ENCODE peak calls at places on chromosomes 13 and 19, in eight cellular contexts. J, R, K, D, A, P, I and U are unnamed samples.

GRCh38 chr19:33174186-33174585 is 19.9 kb upstream of the LRP3 start:
- DNase-seq in J (no peak), R (no peak), K (no peak), D (no peak), A (no peak), P (no peak), I (no peak), U (no peak)

GRCh38 chr13:48648446-48648845 is 5.3 kb upstream of the CYSLTR2 start:
- DNase-seq in J (no peak), R (no peak), K (no peak), D (no peak), A (no peak), P (no peak), I (no peak), U (no peak)

GRCh38 chr19:45528744-45529453 is 21.6 kb downstream of the VASP start:
- DNase-seq in J (no peak), R (peak), K (no peak), D (peak), A (peak), P (peak), I (peak), U (no peak)

GRCh38 chr13:24050292-24050711 is 110.2 kb upstream of the SPATA13 start:
- DNase-seq in J (no peak), R (peak), K (no peak), D (no peak), A (peak), P (no peak), I (peak), U (peak)

GRCh38 chr19:3538965-3539742 is at the start of gene TEKTIP1:
- DNase-seq in J (no peak), R (peak), K (no peak), D (peak), A (no peak), P (no peak), I (no peak), U (no peak)

GRCh38 chr19:42655748-42656147 is 61.0 kb upstream of the CEACAM8 start:
- DNase-seq in J (no peak), R (no peak), K (no peak), D (no peak), A (no peak), P (no peak), I (no peak), U (no peak)

GRCh38 chr19:644363-644762 is 4.7 kb downstream of the FGF22 start:
- DNase-seq in J (no peak), R (no peak), K (no peak), D (no peak), A (no peak), P (no peak), I (no peak), U (no peak)

GRCh38 chr13:40777166-40777956 is 6.4 kb upstream of the MRPS31 start:
- DNase-seq in J (peak), R (peak), K (no peak), D (peak), A (peak), P (peak), I (no peak), U (peak)

GRCh38 chr13:65154661-65155447 is 2075.3 kb downstream of the PCDH9 start:
- DNase-seq in J (no peak), R (no peak), K (no peak), D (no peak), A (no peak), P (no peak), I (no peak), U (no peak)

GRCh38 chr13:48493076-48493765 is 39.7 kb downstream of the RCBTB2 start:
- DNase-seq in J (peak), R (no peak), K (no peak), D (no peak), A (peak), P (no peak), I (no peak), U (peak)

GRCh38 chr13:40943073-40943472 is 76.0 kb downstream of the ELF1 start:
- DNase-seq in J (no peak), R (peak), K (no peak), D (no peak), A (peak), P (no peak), I (no peak), U (peak)

GRCh38 chr19:991174-991931 is 7.2 kb downstream of the WDR18 start:
- DNase-seq in J (peak), R (peak), K (no peak), D (peak), A (peak), P (no peak), I (peak), U (peak)

GRCh38 chr19:47111081-47111589 is 2.4 kb downstream of the ZC3H4 start:
- DNase-seq in J (peak), R (peak), K (no peak), D (no peak), A (no peak), P (peak), I (peak), U (no peak)

GRCh38 chr13:92573467-92574057 is 653.0 kb upstream of the GPC6 start:
- DNase-seq in J (no peak), R (peak), K (no peak), D (peak), A (peak), P (no peak), I (no peak), U (peak)
- TF ChIP-seq CTCF in J (no peak), R (peak), K (no peak), D (no peak), A (no peak), P (no peak), I (no peak), U (peak)

GRCh38 chr13:97978661-97979450 is 25.4 kb downstream of the IPO5 start:
- DNase-seq in J (no peak), R (no peak), K (no peak), D (no peak), A (peak), P (no peak), I (no peak), U (peak)

GRCh38 chr13:97979556-97979955 is 26.1 kb downstream of the IPO5 start:
- DNase-seq in J (no peak), R (no peak), K (no peak), D (no peak), A (no peak), P (no peak), I (no peak), U (no peak)

GRCh38 chr13:97976551-97977375 is 23.3 kb downstream of the IPO5 start:
- DNase-seq in J (no peak), R (no peak), K (peak), D (peak), A (no peak), P (no peak), I (no peak), U (no peak)

GRCh38 chr13:97977376-97977705 is 23.9 kb downstream of the IPO5 start:
- DNase-seq in J (no peak), R (peak), K (no peak), D (no peak), A (no peak), P (no peak), I (no peak), U (no peak)

GRCh38 chr13:97977982-97978381 is 24.5 kb downstream of the IPO5 start:
- DNase-seq in J (no peak), R (no peak), K (no peak), D (no peak), A (no peak), P (no peak), I (no peak), U (no peak)
- H3K4me3 ChIP-seq in J (peak), R (peak), K (peak), D (peak), A (peak), P (no peak), I (no peak), U (peak)

GRCh38 chr13:30617315-30618185 is at the start of gene USPL1:
- DNase-seq in J (peak), R (peak), K (peak), D (peak), A (peak), P (peak), I (peak), U (peak)
- TF ChIP-seq CTCF in J (peak), R (peak), K (peak), D (no peak), A (peak), P (peak), I (peak), U (no peak)

GRCh38 chr13:53520132-53520531 is 491.5 kb downstream of the OLFM4 start:
- DNase-seq in J (no peak), R (no peak), K (no peak), D (no peak), A (no peak), P (no peak), I (no peak), U (no peak)

GRCh38 chr13:53522034-53522433 is 493.4 kb downstream of the OLFM4 start:
- DNase-seq in J (no peak), R (no peak), K (no peak), D (no peak), A (no peak), P (no peak), I (no peak), U (no peak)
- H3K4me3 ChIP-seq in J (no peak), R (no peak), K (no peak), D (no peak), A (no peak), P (no peak), I (no peak), U (no peak)

DNA sequence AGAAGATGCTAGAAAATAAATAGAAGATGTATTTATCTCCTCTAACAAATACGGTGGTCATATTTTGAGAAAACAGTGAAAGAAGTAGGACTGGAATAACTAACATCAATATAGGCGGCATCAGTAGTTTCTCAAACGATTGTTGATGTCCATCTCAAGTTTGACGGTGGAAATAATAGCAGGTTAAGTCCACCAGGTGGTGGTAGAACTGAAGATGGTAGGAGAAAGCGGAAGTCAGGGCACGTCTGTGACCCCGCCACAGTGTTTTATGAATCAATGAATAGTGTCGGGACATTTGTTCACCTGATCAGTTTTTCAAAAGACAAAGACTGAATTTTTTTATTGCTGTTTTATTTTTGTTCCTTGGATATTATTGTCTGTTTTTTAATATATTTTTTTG is 706.4 kb upstream of the SLC10A2 start:
- DNase-seq in J (no peak), R (no peak), K (no peak), D (peak), A (no peak), P (no peak), I (no peak), U (no peak)
- TF ChIP-seq CTCF in J (peak), R (peak), K (no peak), D (peak), A (no peak), P (no peak), I (no peak), U (peak)